ENCODE peak calls at places on chromosomes 12 and 14, in seven cellular contexts. One of them, this sample, is unnamed.

GRCh38 chr12:40921563-40922163 is 229.4 kb downstream of the CNTN1 start:
- DNase-seq in astrocyte: no peak
- DNase-seq in GM23248: peak
- DNase-seq in GM23338: peak
- DNase-seq in DND-41: no peak
- DNase-seq in HCT116: peak
- DNase-seq in HepG2: peak
- DNase-seq in this sample: no peak

GRCh38 chr14:105168979-105169507 is 467 bp upstream of the JAG2 start:
- DNase-seq in astrocyte: no peak
- DNase-seq in GM23248: peak
- DNase-seq in GM23338: peak
- DNase-seq in DND-41: no peak
- DNase-seq in HCT116: no peak
- DNase-seq in HepG2: no peak
- DNase-seq in this sample: peak

GRCh38 chr14:100731846-100732765 is 5.4 kb downstream of the DLK1 start:
- DNase-seq in astrocyte: no peak
- DNase-seq in GM23248: no peak
- DNase-seq in GM23338: no peak
- DNase-seq in DND-41: no peak
- DNase-seq in HCT116: no peak
- DNase-seq in HepG2: no peak
- DNase-seq in this sample: no peak

GRCh38 chr14:67646136-67646535 is 26.4 kb downstream of the ARG2 start:
- DNase-seq in astrocyte: no peak
- DNase-seq in GM23248: no peak
- DNase-seq in GM23338: no peak
- DNase-seq in DND-41: no peak
- DNase-seq in HCT116: no peak
- DNase-seq in HepG2: no peak
- DNase-seq in this sample: no peak

GRCh38 chr14:51328089-51328941 is 88.3 kb downstream of the TMX1 start:
- DNase-seq in astrocyte: peak
- DNase-seq in GM23248: peak
- DNase-seq in GM23338: peak
- DNase-seq in DND-41: peak
- DNase-seq in HCT116: no peak
- DNase-seq in HepG2: no peak
- DNase-seq in this sample: peak

GRCh38 chr12:78880078-78880477 is 15.5 kb downstream of the SYT1 start:
- DNase-seq in astrocyte: peak
- DNase-seq in GM23248: peak
- DNase-seq in GM23338: peak
- DNase-seq in DND-41: no peak
- DNase-seq in HCT116: no peak
- DNase-seq in HepG2: no peak
- DNase-seq in this sample: no peak

GRCh38 chr14:34331728-34332623 is 130.1 kb downstream of the SPTSSA start:
- DNase-seq in astrocyte: peak
- DNase-seq in GM23248: peak
- DNase-seq in GM23338: peak
- DNase-seq in DND-41: peak
- DNase-seq in HCT116: peak
- DNase-seq in HepG2: peak
- DNase-seq in this sample: peak

GRCh38 chr12:4118017-4118510 is 155.5 kb upstream of the CCND2 start:
- DNase-seq in astrocyte: peak
- DNase-seq in GM23248: peak
- DNase-seq in GM23338: no peak
- DNase-seq in DND-41: no peak
- DNase-seq in HCT116: no peak
- DNase-seq in HepG2: no peak
- DNase-seq in this sample: peak

GRCh38 chr12:91239497-91239896 is 56.9 kb upstream of the DCN start:
- DNase-seq in astrocyte: no peak
- DNase-seq in GM23248: no peak
- DNase-seq in GM23338: no peak
- DNase-seq in DND-41: no peak
- DNase-seq in HCT116: no peak
- DNase-seq in HepG2: no peak
- DNase-seq in this sample: no peak

GRCh38 chr12:13176257-13176656 is 20.3 kb upstream of the EMP1 start:
- DNase-seq in astrocyte: no peak
- DNase-seq in GM23248: no peak
- DNase-seq in GM23338: no peak
- DNase-seq in DND-41: no peak
- DNase-seq in HCT116: no peak
- DNase-seq in HepG2: no peak
- DNase-seq in this sample: no peak

GRCh38 chr14:93079321-93079720 is 36.4 kb downstream of the ITPK1 start:
- DNase-seq in astrocyte: no peak
- DNase-seq in GM23248: peak
- DNase-seq in GM23338: no peak
- DNase-seq in DND-41: no peak
- DNase-seq in HCT116: no peak
- DNase-seq in HepG2: no peak
- DNase-seq in this sample: no peak

GRCh38 chr14:23916038-23916437 is 37.5 kb upstream of the DHRS4 start:
- DNase-seq in astrocyte: no peak
- DNase-seq in GM23248: peak
- DNase-seq in GM23338: no peak
- DNase-seq in DND-41: no peak
- DNase-seq in HCT116: no peak
- DNase-seq in HepG2: no peak
- DNase-seq in this sample: no peak

GRCh38 chr12:122051231-122051876 is 27.2 kb upstream of the MLXIP start:
- DNase-seq in astrocyte: no peak
- DNase-seq in GM23248: no peak
- DNase-seq in GM23338: no peak
- DNase-seq in DND-41: no peak
- DNase-seq in HCT116: no peak
- DNase-seq in HepG2: peak
- DNase-seq in this sample: no peak

GRCh38 chr12:64730585-64730964 is 28.6 kb downstream of the GNS start:
- DNase-seq in astrocyte: no peak
- DNase-seq in GM23248: no peak
- DNase-seq in GM23338: no peak
- DNase-seq in DND-41: no peak
- DNase-seq in HCT116: no peak
- DNase-seq in HepG2: no peak
- DNase-seq in this sample: no peak

GRCh38 chr12:51788876-51789275 is 59.6 kb downstream of the FIGNL2 start:
- DNase-seq in astrocyte: peak
- DNase-seq in GM23248: peak
- DNase-seq in GM23338: no peak
- DNase-seq in DND-41: no peak
- DNase-seq in HCT116: no peak
- DNase-seq in HepG2: no peak
- DNase-seq in this sample: peak

GRCh38 chr14:73686901-73687300 is 27.3 kb downstream of the PNMA1 start:
- DNase-seq in astrocyte: no peak
- DNase-seq in GM23248: no peak
- DNase-seq in GM23338: no peak
- DNase-seq in DND-41: no peak
- DNase-seq in HCT116: no peak
- DNase-seq in HepG2: no peak
- DNase-seq in this sample: no peak

GRCh38 chr14:61493996-61494395 is 172.6 kb downstream of the PRKCH start:
- DNase-seq in astrocyte: no peak
- DNase-seq in GM23248: peak
- DNase-seq in GM23338: no peak
- DNase-seq in DND-41: no peak
- DNase-seq in HCT116: no peak
- DNase-seq in HepG2: no peak
- DNase-seq in this sample: no peak

GRCh38 chr12:18753481-18754117 is 15.7 kb downstream of the CAPZA3 start:
- DNase-seq in astrocyte: no peak
- DNase-seq in GM23248: peak
- DNase-seq in GM23338: peak
- DNase-seq in DND-41: no peak
- DNase-seq in HCT116: no peak
- DNase-seq in HepG2: no peak
- DNase-seq in this sample: no peak

GRCh38 chr12:7935773-7936581 is at the start of gene SLC2A3:
- DNase-seq in astrocyte: peak
- DNase-seq in GM23248: peak
- DNase-seq in GM23338: peak
- DNase-seq in DND-41: peak
- DNase-seq in HCT116: no peak
- DNase-seq in HepG2: peak
- DNase-seq in this sample: peak

GRCh38 chr12:7934153-7934552 is 1.8 kb downstream of the SLC2A3 start:
- DNase-seq in astrocyte: no peak
- DNase-seq in GM23248: peak
- DNase-seq in GM23338: no peak
- DNase-seq in DND-41: peak
- DNase-seq in HCT116: no peak
- DNase-seq in HepG2: no peak
- DNase-seq in this sample: no peak

GRCh38 chr12:7935464-7935772 is 569 bp downstream of the SLC2A3 start:
- DNase-seq in astrocyte: no peak
- DNase-seq in GM23248: peak
- DNase-seq in GM23338: no peak
- DNase-seq in DND-41: no peak
- DNase-seq in HCT116: no peak
- DNase-seq in HepG2: no peak
- DNase-seq in this sample: no peak

GRCh38 chr12:7933255-7933726 is 2.7 kb downstream of the SLC2A3 start:
- DNase-seq in astrocyte: peak
- DNase-seq in GM23248: peak
- DNase-seq in GM23338: peak
- DNase-seq in DND-41: peak
- DNase-seq in HCT116: peak
- DNase-seq in HepG2: peak
- DNase-seq in this sample: peak

GRCh38 chr12:7934560-7935463 is 1.2 kb downstream of the SLC2A3 start:
- DNase-seq in astrocyte: no peak
- DNase-seq in GM23248: peak
- DNase-seq in GM23338: no peak
- DNase-seq in DND-41: peak
- DNase-seq in HCT116: no peak
- DNase-seq in HepG2: no peak
- DNase-seq in this sample: no peak
- H3K4me2 ChIP-seq in astrocyte: peak
- H3K4me2 ChIP-seq in GM23248: peak
- H3K4me2 ChIP-seq in GM23338: peak
- H3K4me2 ChIP-seq in DND-41: peak
- H3K4me2 ChIP-seq in HCT116: peak
- H3K4me2 ChIP-seq in HepG2: peak
- H3K4me2 ChIP-seq in this sample: peak

DNA sequence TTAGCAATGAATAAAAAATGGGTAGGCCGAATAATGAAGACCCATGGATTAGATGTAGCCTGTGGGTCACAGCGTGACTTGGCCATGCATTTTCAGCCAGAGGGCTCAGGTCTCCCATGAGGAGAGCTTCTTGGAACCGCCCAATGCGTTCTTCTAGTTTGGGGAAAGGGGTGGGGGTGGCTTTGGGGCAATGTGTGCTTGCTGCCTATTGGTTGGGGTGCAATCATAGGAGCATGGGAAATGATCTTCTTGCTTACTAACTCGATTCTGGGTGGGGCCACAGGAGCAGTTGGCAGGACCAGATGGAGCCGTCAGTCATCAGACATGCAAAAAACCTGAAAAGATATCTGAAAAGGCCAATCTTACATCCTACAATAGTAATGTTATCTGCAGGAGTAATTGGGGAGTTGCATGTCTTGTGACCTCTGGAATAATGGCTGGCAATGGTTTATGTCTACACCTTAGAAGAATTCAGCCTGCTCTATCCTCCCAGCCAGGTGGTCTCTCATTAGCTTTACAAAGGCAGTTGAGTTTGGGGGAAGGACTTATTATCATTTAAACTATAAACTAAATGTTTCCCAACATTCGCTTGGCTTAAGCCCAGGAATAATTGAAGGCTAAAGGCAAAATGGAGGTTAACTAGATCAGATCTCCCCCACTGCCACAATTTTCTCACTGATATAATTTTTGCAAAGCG is 158.6 kb upstream of the SFSWAP start:
- DNase-seq in astrocyte: no peak
- DNase-seq in GM23248: no peak
- DNase-seq in GM23338: peak
- DNase-seq in DND-41: no peak
- DNase-seq in HCT116: no peak
- DNase-seq in HepG2: no peak
- DNase-seq in this sample: no peak
- TF ChIP-seq EZH2 in astrocyte: no peak
- TF ChIP-seq EZH2 in GM23248: no peak
- TF ChIP-seq EZH2 in GM23338: no peak
- TF ChIP-seq EZH2 in DND-41: no peak
- TF ChIP-seq EZH2 in HCT116: no peak
- TF ChIP-seq EZH2 in HepG2: no peak
- TF ChIP-seq EZH2 in this sample: no peak

DNA sequence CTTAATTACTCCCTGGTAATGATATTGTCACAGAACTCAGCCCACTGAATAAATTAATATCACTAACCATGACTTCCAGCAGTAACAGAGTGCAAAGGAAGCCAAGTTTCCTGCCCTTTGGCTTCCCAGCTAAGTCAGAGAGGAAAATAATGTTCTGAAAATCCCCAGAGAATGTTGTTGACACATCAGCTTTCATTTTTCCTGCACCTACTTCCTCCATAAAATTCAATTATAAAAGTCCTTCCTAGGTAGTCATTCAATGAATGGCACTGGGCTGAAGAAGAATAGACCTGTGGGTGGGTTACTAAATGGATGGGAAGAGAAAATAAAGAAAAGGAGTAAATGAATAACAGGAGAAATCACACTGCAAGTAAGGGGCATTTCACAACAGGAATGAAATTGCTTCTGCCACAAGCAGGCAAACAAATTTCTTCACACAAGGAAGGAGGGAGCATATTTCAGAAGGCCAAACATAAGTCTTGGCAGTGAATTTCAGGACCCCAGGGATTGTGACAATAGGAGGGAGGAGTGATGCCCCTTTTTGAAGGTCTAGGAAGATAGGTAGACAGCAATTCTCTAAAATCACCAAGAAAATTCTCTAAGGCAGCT is 73.2 kb upstream of the MDM1 start:
- DNase-seq in astrocyte: no peak
- DNase-seq in GM23248: peak
- DNase-seq in GM23338: no peak
- DNase-seq in DND-41: no peak
- DNase-seq in HCT116: no peak
- DNase-seq in HepG2: no peak
- DNase-seq in this sample: no peak
- H3K4me2 ChIP-seq in astrocyte: no peak
- H3K4me2 ChIP-seq in GM23248: peak
- H3K4me2 ChIP-seq in GM23338: no peak
- H3K4me2 ChIP-seq in DND-41: no peak
- H3K4me2 ChIP-seq in HCT116: no peak
- H3K4me2 ChIP-seq in HepG2: no peak
- H3K4me2 ChIP-seq in this sample: no peak

DNA sequence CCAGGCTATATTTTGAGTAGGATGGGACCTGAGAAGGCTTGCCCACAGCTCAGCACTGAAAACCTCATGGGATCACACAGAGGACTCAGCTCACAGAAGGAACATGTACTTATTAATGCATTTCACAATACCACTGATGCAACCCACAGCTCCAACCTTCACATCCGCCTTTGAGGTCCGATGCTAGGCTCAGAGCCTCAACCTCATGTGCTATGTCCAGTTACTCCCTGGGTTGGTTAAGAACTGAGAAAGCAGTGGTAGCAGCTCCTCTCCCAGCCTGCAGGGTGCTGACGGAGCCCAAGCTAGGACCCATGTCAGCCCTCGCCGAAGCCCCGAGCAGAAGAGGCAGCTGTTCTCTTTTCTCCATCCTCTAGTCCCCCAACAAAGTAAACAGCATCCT is 52.9 kb downstream of the SPTB start:
- DNase-seq in astrocyte: no peak
- DNase-seq in GM23248: peak
- DNase-seq in GM23338: no peak
- DNase-seq in DND-41: no peak
- DNase-seq in HCT116: no peak
- DNase-seq in HepG2: no peak
- DNase-seq in this sample: peak
- TF ChIP-seq EZH2 in astrocyte: no peak
- TF ChIP-seq EZH2 in GM23248: no peak
- TF ChIP-seq EZH2 in GM23338: no peak
- TF ChIP-seq EZH2 in DND-41: no peak
- TF ChIP-seq EZH2 in HCT116: no peak
- TF ChIP-seq EZH2 in HepG2: no peak
- TF ChIP-seq EZH2 in this sample: no peak